ENCODE peak calls at places on chromosomes 7 and 10, in six cellular contexts. J, V, G, N, H and I are unnamed samples. For H3K27me3 and H3K36me3, the result is how much of the 10 kb centered on the place peaks cover.

GRCh38 chr10:103666751-103667150 is 173.2 kb downstream of the NEURL1 start:
- DNase-seq in H (no peak), G (no peak), V (no peak), J (no peak), N (no peak), I (no peak)

GRCh38 chr10:14386202-14386593 is 55.5 kb upstream of the FRMD4A start:
- DNase-seq in V (peak), H (no peak), J (peak), G (no peak), N (no peak), I (peak)

GRCh38 chr10:35928760-35929159 is 286.7 kb upstream of the FZD8 start:
- DNase-seq in V (no peak), N (no peak), J (no peak), G (no peak), H (no peak), I (no peak)

GRCh38 chr10:10794776-10795175 is 222.9 kb upstream of the CELF2 start:
- DNase-seq in V (peak), J (peak), N (no peak), G (no peak), H (no peak), I (peak)

GRCh38 chr7:24034251-24034650 is 249.7 kb upstream of the NPY start:
- DNase-seq in J (no peak), G (no peak), N (no peak), V (no peak), H (no peak), I (no peak)

GRCh38 chr7:5584821-5585220 is 161.2 kb upstream of the TNRC18 start:
- DNase-seq in G (no peak), J (no peak), N (no peak), V (no peak), H (no peak), I (no peak)

GRCh38 chr10:123316776-123317175 is 162.6 kb downstream of the BUB3 start:
- DNase-seq in G (no peak), H (no peak), J (no peak), V (no peak), N (no peak), I (no peak)

GRCh38 chr10:84665211-84665610 is 336.8 kb downstream of the CCSER2 start:
- DNase-seq in N (no peak), G (no peak), H (no peak), J (no peak), V (no peak), I (no peak)

GRCh38 chr7:4739528-4739992 is 35.9 kb upstream of the AP5Z1 start:
- DNase-seq in V (peak), J (no peak), H (no peak), N (no peak), G (peak), I (peak)

GRCh38 chr10:119079572-119080520 is 771 bp downstream of the EIF3A start:
- DNase-seq in N (peak), J (peak), V (peak), H (peak), G (peak), I (peak)

GRCh38 chr7:71343039-71343438 is 211.1 kb downstream of the GALNT17 start:
- DNase-seq in J (no peak), G (no peak), V (no peak), N (no peak), H (no peak), I (no peak)

GRCh38 chr7:47819054-47819920 is 129.0 kb downstream of the PKD1L1 start:
- DNase-seq in J (peak), G (peak), H (peak), N (peak), V (peak), I (peak)

GRCh38 chr7:44977304-44977858 is 1.4 kb downstream of the MYO1G start:
- DNase-seq in G (no peak), V (no peak), N (no peak), J (no peak), H (no peak), I (peak)

GRCh38 chr7:141097430-141097829 is 23.6 kb downstream of the TMEM178B start:
- DNase-seq in J (peak), V (peak), N (peak), H (no peak), G (no peak), I (no peak)

GRCh38 chr7:25864511-25864910 is 287.5 kb upstream of the NFE2L3 start:
- DNase-seq in H (no peak), V (no peak), J (no peak), N (no peak), G (no peak), I (no peak)
- H3K27me3 ChIP-seq in H (under half), V (under half), J (half or more), N (half or more), G (under half), I (under half)

GRCh38 chr10:129151281-129151680 is 315.8 kb upstream of the MGMT start:
- DNase-seq in N (no peak), G (no peak), V (no peak), J (no peak), H (no peak), I (no peak)
- H3K36me3 ChIP-seq in N (under half), G (under half), V (under half), J (under half), H (under half), I (under half)

DNA sequence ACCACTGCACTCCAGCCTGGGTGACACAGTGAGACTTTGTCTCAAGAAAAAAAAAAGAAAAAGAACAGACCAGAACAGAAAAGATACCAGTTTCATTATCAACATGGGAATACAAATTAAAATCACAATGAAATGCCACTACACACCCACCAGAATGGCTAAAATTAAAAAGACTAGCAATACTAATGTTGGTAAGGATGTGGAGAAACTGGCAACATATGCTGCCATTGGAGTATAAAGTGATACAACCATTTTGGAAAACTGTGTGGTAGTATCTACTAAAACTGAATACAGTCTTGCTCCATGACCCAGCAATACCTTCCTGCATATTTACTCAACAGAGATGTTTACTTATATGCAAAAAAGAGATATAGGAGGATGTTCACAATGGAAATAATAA is 2.9 kb upstream of the RRP12 start:
- DNase-seq in N (no peak), G (no peak), J (no peak), V (no peak), H (no peak), I (no peak)
- H3K27me3 ChIP-seq in N (under half), G (under half), J (under half), V (under half), H (under half), I (under half)

DNA sequence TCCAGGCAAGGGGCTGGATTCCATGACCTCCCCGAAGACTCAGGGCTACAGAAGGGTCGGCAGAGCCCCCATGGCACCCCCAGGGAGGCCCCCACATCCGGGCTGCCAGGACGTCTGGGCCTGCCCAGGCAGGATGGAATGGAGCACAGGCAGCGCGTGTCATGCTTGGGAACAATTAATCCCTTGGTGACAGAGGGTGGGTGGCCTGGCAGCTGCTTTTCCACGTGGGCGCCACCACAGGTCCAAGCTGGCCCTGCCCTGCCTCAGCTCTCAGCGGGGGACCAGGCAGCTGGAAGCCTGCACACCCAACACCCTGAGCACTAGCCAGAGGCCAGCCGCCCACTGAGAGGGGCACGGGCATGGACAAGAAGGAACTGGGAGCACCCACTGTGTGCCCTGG is 11.4 kb downstream of the ELN start:
- DNase-seq in N (no peak), G (no peak), J (no peak), H (no peak), V (no peak), I (no peak)
- H3K36me3 ChIP-seq in N (under half), G (under half), J (under half), H (half or more), V (under half), I (under half)

DNA sequence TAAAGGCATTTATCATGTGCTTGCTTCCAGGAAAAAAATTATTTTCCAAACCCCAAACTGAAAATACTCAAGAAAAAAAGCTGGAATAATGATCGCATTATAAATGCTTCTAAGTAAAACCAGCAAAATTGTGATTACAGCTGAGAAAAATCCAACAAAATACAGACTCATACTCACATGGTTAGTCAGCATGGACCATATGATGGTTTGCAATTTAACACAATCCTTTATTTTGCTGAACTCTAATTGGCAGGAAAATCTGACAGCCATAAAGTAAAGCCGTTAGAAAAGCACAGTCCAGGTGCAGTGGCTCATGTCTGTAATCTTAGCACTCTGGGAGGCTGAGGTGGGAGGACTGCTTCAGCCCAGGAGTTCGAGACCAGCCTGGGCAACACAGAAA is 59.6 kb downstream of the BRI3 start:
- DNase-seq in N (no peak), H (no peak), V (peak), J (no peak), G (no peak), I (no peak)
- H3K27me3 ChIP-seq in N (under half), H (under half), V (under half), J (under half), G (under half), I (under half)

DNA sequence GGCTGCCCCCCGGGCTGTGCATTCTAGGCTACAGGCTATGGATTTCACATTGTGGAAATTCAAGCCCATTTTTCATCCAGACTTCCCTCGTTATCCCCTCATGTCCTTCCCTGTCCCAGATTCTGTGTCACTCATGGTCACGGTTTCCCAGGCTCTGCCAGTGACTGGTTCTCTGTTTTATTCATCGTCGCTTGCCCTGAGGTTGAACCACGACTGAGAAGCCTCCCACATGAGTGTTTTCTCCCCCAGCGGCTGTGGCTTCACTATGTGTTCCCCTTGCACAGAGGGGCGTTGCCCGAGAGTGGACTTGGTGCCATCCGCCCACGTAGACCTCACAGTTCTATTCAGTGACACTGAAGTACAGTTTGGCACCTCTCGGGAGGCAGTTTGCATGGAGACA is 14.0 kb downstream of the NOM1 start:
- DNase-seq in N (no peak), H (no peak), G (no peak), J (no peak), V (no peak), I (no peak)
- H3K36me3 ChIP-seq in N (half or more), H (half or more), G (under half), J (half or more), V (under half), I (under half)

GRCh38 chr7:27177795-27178320 is 3.7 kb upstream of the HOXA10 start:
- DNase-seq in J (no peak), V (no peak), N (no peak), H (no peak), G (no peak), I (no peak)

GRCh38 chr7:27176343-27176731 is 2.2 kb upstream of the HOXA10 start:
- DNase-seq in V (no peak), N (no peak), J (no peak), H (peak), G (peak), I (no peak)

GRCh38 chr7:27178366-27178765 is 4.2 kb upstream of the HOXA10 start:
- DNase-seq in V (no peak), J (no peak), H (peak), G (no peak), N (no peak), I (no peak)

GRCh38 chr7:27175626-27176342 is 1.7 kb upstream of the HOXA10 start:
- DNase-seq in H (peak), G (peak), J (no peak), N (no peak), V (no peak), I (no peak)

DNA sequence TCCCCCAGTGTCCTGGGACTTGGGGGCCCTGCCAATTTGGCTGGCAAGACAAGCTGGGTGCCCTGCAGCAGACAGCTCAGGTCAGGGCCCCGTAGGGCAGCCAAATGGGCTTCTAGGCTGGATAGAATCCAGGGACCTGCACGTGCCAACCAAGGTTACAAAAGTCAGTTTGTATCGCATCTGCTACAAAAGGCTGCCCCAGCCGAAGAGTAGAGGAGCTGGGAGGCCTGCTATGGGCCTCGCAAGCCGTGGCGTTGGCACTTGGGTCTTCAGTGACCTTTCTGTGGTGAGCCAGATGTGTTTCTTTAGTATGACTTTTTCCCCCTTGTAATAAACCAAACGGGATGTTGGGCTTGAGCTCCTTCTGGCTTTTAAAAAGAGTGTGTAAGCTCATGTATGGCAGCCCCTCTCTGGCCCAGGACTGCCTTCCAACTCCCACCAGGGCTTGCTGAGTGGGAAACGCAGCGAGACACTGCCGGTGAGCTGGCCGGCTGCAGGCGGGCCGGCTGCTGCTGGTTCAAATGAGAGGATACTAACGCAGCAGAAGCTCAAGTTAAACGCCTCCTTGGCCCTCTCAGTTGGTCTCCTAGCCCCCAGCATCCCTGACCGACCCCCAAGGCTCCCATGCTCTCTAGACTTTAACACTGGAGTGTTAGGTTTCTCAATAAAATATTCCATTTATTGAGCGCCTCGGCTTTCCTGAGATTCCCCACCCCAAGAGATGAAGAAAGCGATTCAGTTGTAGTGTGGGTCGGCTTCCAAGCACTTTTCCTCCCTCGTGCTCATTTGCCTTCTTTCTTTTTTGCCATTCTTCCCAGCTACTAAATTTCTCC is 3.1 kb upstream of the HOXA10 start:
- DNase-seq in V (no peak), H (peak), J (no peak), N (no peak), G (peak), I (no peak)
- H3K27me3 ChIP-seq in V (half or more), H (under half), J (under half), N (half or more), G (half or more), I (half or more)